ENCODE peak calls at places on chromosomes 6 and 20, in seven cellular contexts. P is neural progenitor cell, X is fibroblast of mammary gland, O is NCI-H345, G is Daoy, D is NCI-H524, J is GM23338. B is an unnamed sample.

GRCh38 chr6:36364669-36365479 is 22.6 kb downstream of the ETV7 start:
- DNase-seq in D (no peak), G (peak; percentile 85), X (no peak), J (no peak), O (no peak), P (no peak), B (no peak)

GRCh38 chr6:28809947-28810654 is 113.7 kb downstream of the TRIM27 start:
- DNase-seq in J (peak; percentile 75), P (peak; percentile 67), D (peak; percentile 62), G (peak; percentile 67), X (no peak), O (no peak), B (no peak)

GRCh38 chr6:167054987-167055386 is 55.8 kb downstream of the CEP43 start:
- DNase-seq in J (no peak), X (no peak), O (no peak), D (no peak), P (no peak), G (no peak), B (no peak)

GRCh38 chr6:157368359-157369049 is 12.5 kb upstream of the ZDHHC14 start:
- DNase-seq in G (no peak), D (no peak), P (no peak), O (no peak), J (no peak), X (no peak), B (no peak)

GRCh38 chr20:59770270-59770669 is 163.2 kb downstream of the SYCP2 start:
- DNase-seq in X (no peak), G (no peak), O (no peak), P (peak; percentile 23), D (peak; percentile 32), J (peak; percentile 49), B (no peak)

GRCh38 chr20:41783423-41784220 is 165.4 kb upstream of the CHD6 start:
- DNase-seq in O (no peak), J (no peak), X (no peak), G (no peak), D (no peak), P (no peak), B (no peak)

GRCh38 chr6:12024715-12025434 is 12.8 kb downstream of the HIVEP1 start:
- DNase-seq in O (no peak), X (no peak), G (no peak), J (no peak), D (no peak), P (no peak), B (no peak)

GRCh38 chr6:35173068-35174042 is 32.2 kb upstream of the TCP11 start:
- DNase-seq in P (no peak), O (no peak), G (peak; percentile 56), X (peak; percentile 43), D (no peak), J (no peak), B (no peak)

GRCh38 chr20:62365814-62366369 is 1.2 kb downstream of the LAMA5 start:
- DNase-seq in P (peak; percentile 59), D (no peak), G (peak; percentile 59), X (no peak), O (peak; percentile 58), J (peak; percentile 67), B (no peak)

GRCh38 chr20:35215066-35215956 is 11.2 kb upstream of the MMP24 start:
- DNase-seq in X (peak; percentile 57), P (no peak), J (no peak), O (no peak), D (no peak), G (peak; percentile 79), B (no peak)

B was measured in DMS 273 treated with DMSO at 0.1 percent for 48 hours.